ENCODE peak calls at places on chromosomes 12 and 14, in nine cellular contexts. G, Q, I, Y, V, M, F, L and K are unnamed samples.

GRCh38 chr12:125159687-125160086 is 94.5 kb downstream of the AACS start:
- DNase-seq in G (no peak), Q (no peak), I (peak; percentile 47), Y (no peak), V (no peak), M (peak; percentile 39), F (no peak), L (no peak), K (no peak)

GRCh38 chr12:91954326-91954725 is 191.3 kb downstream of the BTG1 start:
- DNase-seq in G (no peak), Q (no peak), I (no peak), Y (no peak), V (no peak), M (no peak), F (no peak), L (no peak), K (no peak)

GRCh38 chr12:5927732-5928516 is 17.1 kb downstream of the ANO2 start:
- DNase-seq in G (no peak), Q (no peak), I (no peak), Y (no peak), V (no peak), M (no peak), F (no peak), L (no peak), K (no peak)

GRCh38 chr12:96140110-96140509 is 54.1 kb upstream of the ELK3 start:
- DNase-seq in G (peak; percentile 9), Q (no peak), I (no peak), Y (no peak), V (peak; percentile 74), M (peak; percentile 41), F (no peak), L (no peak), K (no peak)

GRCh38 chr12:102441077-102441596 is 39.2 kb downstream of the IGF1 start:
- DNase-seq in G (no peak), Q (no peak), I (no peak), Y (no peak), V (no peak), M (no peak), F (no peak), L (no peak), K (no peak)

GRCh38 chr14:54593860-54594259 is 26.9 kb downstream of the SAMD4A start:
- DNase-seq in G (peak; percentile 75), Q (no peak), I (no peak), Y (no peak), V (no peak), M (no peak), F (no peak), L (no peak), K (no peak)

GRCh38 chr12:52531563-52532300 is 11.5 kb upstream of the KRT5 start:
- DNase-seq in G (no peak), Q (no peak), I (no peak), Y (no peak), V (no peak), M (no peak), F (no peak), L (peak; percentile 22), K (no peak)

GRCh38 chr12:79331870-79332269 is 358.9 kb downstream of the PAWR start:
- DNase-seq in G (no peak), Q (no peak), I (no peak), Y (no peak), V (peak; percentile 23), M (no peak), F (no peak), L (no peak), K (no peak)

GRCh38 chr14:50758945-50759344 is 72.0 kb downstream of the NIN start:
- DNase-seq in G (no peak), Q (no peak), I (no peak), Y (peak; percentile 19), V (no peak), M (no peak), F (no peak), L (no peak), K (no peak)
- H3K36me3 ChIP-seq in G (peaks cover 22% of the 10 kb centered on the region), Q (no peaks in the 10 kb centered on the region), I (peaks cover 3% of the 10 kb centered on the region), Y (peaks cover 40% of the 10 kb centered on the region), V (peaks cover 9% of the 10 kb centered on the region), M (peaks cover 26% of the 10 kb centered on the region), F (peaks cover 94% of the 10 kb centered on the region), L (no peaks in the 10 kb centered on the region), K (peaks cover 54% of the 10 kb centered on the region)

DNA sequence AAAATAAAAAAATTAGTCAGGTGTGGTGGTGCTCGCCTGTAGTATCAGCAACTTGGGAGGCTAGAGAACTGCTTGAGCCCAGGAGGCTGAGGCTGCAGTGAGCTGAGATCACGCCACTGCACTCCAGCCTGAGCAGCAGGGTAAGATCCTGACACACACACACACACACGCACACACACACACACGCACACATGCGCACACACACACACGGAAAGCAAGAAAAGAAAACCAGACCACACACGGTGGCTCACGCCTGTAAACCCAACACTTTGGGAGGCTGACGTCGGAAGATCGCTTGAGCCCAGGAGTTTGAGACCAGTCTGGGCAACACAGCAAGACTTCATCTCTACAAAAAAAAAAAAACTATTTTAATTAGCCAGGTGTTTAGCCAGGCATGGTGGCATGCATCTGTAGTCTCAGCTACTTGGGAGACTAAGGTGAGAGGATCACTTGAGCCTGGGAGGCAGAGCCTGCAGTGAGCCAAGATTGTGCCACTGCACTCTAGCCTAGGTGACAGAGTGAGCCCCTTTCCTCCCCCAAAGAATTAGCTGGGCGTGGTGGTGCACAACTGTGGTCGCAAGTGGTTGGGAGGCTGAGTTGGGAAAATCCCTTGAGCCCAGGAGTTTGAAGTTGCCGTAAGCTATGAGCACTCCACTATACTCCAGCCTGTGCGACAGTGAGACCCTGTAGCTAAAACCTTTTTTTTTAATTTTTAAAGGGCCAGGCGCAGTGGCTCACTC is 44.5 kb downstream of the HECTD1 start:
- DNase-seq in G (no peak), Q (no peak), I (no peak), Y (no peak), V (no peak), M (no peak), F (no peak), L (no peak), K (no peak)
- H3K36me3 ChIP-seq in G (peaks cover 22% of the 10 kb centered on the region), Q (no peaks in the 10 kb centered on the region), I (peaks cover 2% of the 10 kb centered on the region), Y (peaks cover 44% of the 10 kb centered on the region), V (peaks cover 29% of the 10 kb centered on the region), M (peaks cover 59% of the 10 kb centered on the region), F (peaks cover 97% of the 10 kb centered on the region), L (no peaks in the 10 kb centered on the region), K (peaks cover 33% of the 10 kb centered on the region)

DNA sequence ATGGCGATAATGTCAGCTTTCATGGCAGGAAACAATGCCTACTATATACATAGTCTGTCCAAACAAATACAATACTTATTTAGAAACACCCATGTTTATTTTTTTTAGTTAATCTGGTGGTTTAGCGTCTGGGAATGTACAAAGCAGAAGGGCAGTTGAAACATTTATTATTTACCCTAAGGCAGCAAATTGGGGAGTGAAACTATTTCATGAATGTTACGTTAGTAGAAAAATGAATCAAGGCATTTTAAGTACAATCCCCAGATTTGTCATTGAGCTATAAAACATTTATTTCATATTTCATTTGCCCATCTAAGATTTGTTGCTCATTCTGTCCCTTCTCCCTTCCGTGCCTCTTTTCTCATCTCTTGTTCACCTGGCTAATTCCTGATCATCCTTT is 87.1 kb upstream of the ATF1 start:
- DNase-seq in G (peak; percentile 72), Q (no peak), I (no peak), Y (no peak), V (no peak), M (peak; percentile 14), F (no peak), L (no peak), K (no peak)
- H3K36me3 ChIP-seq in G (peaks cover 32% of the 10 kb centered on the region), Q (no peaks in the 10 kb centered on the region), I (no peaks in the 10 kb centered on the region), Y (peaks cover 45% of the 10 kb centered on the region), V (peaks cover 8% of the 10 kb centered on the region), M (peaks cover 6% of the 10 kb centered on the region), F (peaks cover 88% of the 10 kb centered on the region), L (no peaks in the 10 kb centered on the region), K (peaks cover 25% of the 10 kb centered on the region)

GRCh38 chr14:103528158-103528511 is 861 bp upstream of the TRMT61A start:
- DNase-seq in G (no peak), Q (no peak), I (no peak), Y (no peak), V (no peak), M (no peak), F (no peak), L (peak; percentile 70), K (no peak)
- H3K36me3 ChIP-seq in G (peaks cover 4% of the 10 kb centered on the region), Q (no peaks in the 10 kb centered on the region), I (no peaks in the 10 kb centered on the region), Y (no peaks in the 10 kb centered on the region), V (no peaks in the 10 kb centered on the region), M (peaks cover 4% of the 10 kb centered on the region), F (peaks cover 5% of the 10 kb centered on the region), L (no peaks in the 10 kb centered on the region), K (no peaks in the 10 kb centered on the region)

GRCh38 chr14:45051180-45051579 is 32.7 kb upstream of the PRPF39 start:
- DNase-seq in G (no peak), Q (no peak), I (no peak), Y (no peak), V (no peak), M (no peak), F (no peak), L (no peak), K (no peak)
- H3K36me3 ChIP-seq in G (peaks cover 7% of the 10 kb centered on the region), Q (no peaks in the 10 kb centered on the region), I (peaks cover 2% of the 10 kb centered on the region), Y (peaks cover 39% of the 10 kb centered on the region), V (peaks cover 1% of the 10 kb centered on the region), M (peaks cover 26% of the 10 kb centered on the region), F (peaks cover 46% of the 10 kb centered on the region), L (no peaks in the 10 kb centered on the region), K (no peaks in the 10 kb centered on the region)

GRCh38 chr12:39332661-39333175 is 110.2 kb downstream of the KIF21A start:
- DNase-seq in G (no peak), Q (no peak), I (no peak), Y (no peak), V (no peak), M (peak; percentile 40), F (no peak), L (no peak), K (no peak)
- H3K36me3 ChIP-seq in G (peaks cover 24% of the 10 kb centered on the region), Q (no peaks in the 10 kb centered on the region), I (no peaks in the 10 kb centered on the region), Y (peaks cover 35% of the 10 kb centered on the region), V (no peaks in the 10 kb centered on the region), M (no peaks in the 10 kb centered on the region), F (no peaks in the 10 kb centered on the region), L (no peaks in the 10 kb centered on the region), K (no peaks in the 10 kb centered on the region)

GRCh38 chr14:100148837-100149731 is 10.4 kb downstream of the DEGS2 start:
- DNase-seq in G (no peak), Q (no peak), I (no peak), Y (no peak), V (no peak), M (no peak), F (no peak), L (no peak), K (no peak)

GRCh38 chr14:100147691-100148464 is 11.6 kb downstream of the DEGS2 start:
- DNase-seq in G (no peak), Q (no peak), I (no peak), Y (no peak), V (no peak), M (no peak), F (no peak), L (no peak), K (no peak)

GRCh38 chr14:100150932-100151587 is 8.4 kb downstream of the DEGS2 start:
- DNase-seq in G (no peak), Q (no peak), I (no peak), Y (no peak), V (no peak), M (no peak), F (no peak), L (no peak), K (no peak)

GRCh38 chr14:100152091-100152490 is 7.4 kb downstream of the DEGS2 start:
- DNase-seq in G (no peak), Q (no peak), I (no peak), Y (no peak), V (no peak), M (no peak), F (no peak), L (no peak), K (no peak)

GRCh38 chr14:100149789-100150611 is 9.4 kb downstream of the DEGS2 start:
- DNase-seq in G (peak; percentile 52), Q (no peak), I (no peak), Y (no peak), V (no peak), M (no peak), F (peak; percentile 19), L (peak; percentile 62), K (no peak)
- H3K36me3 ChIP-seq in G (no peaks in the 10 kb centered on the region), Q (no peaks in the 10 kb centered on the region), I (no peaks in the 10 kb centered on the region), Y (no peaks in the 10 kb centered on the region), V (no peaks in the 10 kb centered on the region), M (no peaks in the 10 kb centered on the region), F (no peaks in the 10 kb centered on the region), L (no peaks in the 10 kb centered on the region), K (no peaks in the 10 kb centered on the region)